ENCODE peak calls at places on chromosomes 7 and 10, in six cellular contexts. Z, L, E, U, I and S are unnamed samples. For H3K36me3 and H3K27me3, the result is how much of the 10 kb centered on the place peaks cover.

GRCh38 chr7:51213618-51214017 is 103.0 kb downstream of the COBL start:
- DNase-seq in Z (no peak), L (no peak), E (no peak), U (no peak), I (no peak), S (no peak)

GRCh38 chr10:106424981-106425380 is 739.5 kb downstream of the SORCS1 start:
- DNase-seq in Z (no peak), L (no peak), E (no peak), U (no peak), I (peak), S (no peak)

GRCh38 chr10:125392140-125392539 is 231.8 kb upstream of the CTBP2 start:
- DNase-seq in Z (no peak), L (no peak), E (no peak), U (no peak), I (no peak), S (no peak)

GRCh38 chr10:113302062-113302461 is 250.8 kb upstream of the HABP2 start:
- DNase-seq in Z (no peak), L (no peak), E (no peak), U (no peak), I (no peak), S (no peak)

GRCh38 chr10:116671274-116671926 is 50.6 kb downstream of the PNLIPRP2 start:
- DNase-seq in Z (no peak), L (no peak), E (no peak), U (no peak), I (peak), S (no peak)

GRCh38 chr7:138304071-138304320 is 156.1 kb upstream of the TRIM24 start:
- DNase-seq in Z (no peak), L (no peak), E (no peak), U (no peak), I (no peak), S (no peak)

GRCh38 chr7:135980665-135981180 is 3.6 kb upstream of the MTPN start:
- DNase-seq in Z (peak), L (peak), E (no peak), U (peak), I (peak), S (no peak)

GRCh38 chr7:117728858-117729257 is 144.4 kb downstream of the CTTNBP2 start:
- DNase-seq in Z (no peak), L (no peak), E (no peak), U (peak), I (no peak), S (no peak)

GRCh38 chr7:18610331-18610948 is 114.9 kb downstream of the HDAC9 start:
- DNase-seq in Z (peak), L (no peak), E (no peak), U (no peak), I (peak), S (no peak)

GRCh38 chr7:137625197-137625596 is 221.6 kb downstream of the DGKI start:
- DNase-seq in Z (no peak), L (no peak), E (no peak), U (no peak), I (no peak), S (no peak)

GRCh38 chr7:157780312-157780711 is 443.5 kb downstream of the DNAJB6 start:
- DNase-seq in Z (no peak), L (no peak), E (no peak), U (no peak), I (no peak), S (no peak)

GRCh38 chr10:99329238-99329890 is at the start of gene CNNM1:
- DNase-seq in Z (no peak), L (no peak), E (peak), U (no peak), I (no peak), S (no peak)

GRCh38 chr10:132539431-132539839 is 1.8 kb downstream of the INPP5A start:
- DNase-seq in Z (no peak), L (no peak), E (peak), U (no peak), I (peak), S (no peak)

GRCh38 chr7:25025218-25025671 is 45.3 kb upstream of the OSBPL3 start:
- DNase-seq in Z (no peak), L (no peak), E (no peak), U (no peak), I (peak), S (peak)
- H3K36me3 ChIP-seq in Z (under half), L (under half), E (under half), U (under half), I (under half), S (under half)

GRCh38 chr10:93913706-93914105 is 19.9 kb downstream of the SLC35G1 start:
- DNase-seq in Z (no peak), L (no peak), E (no peak), U (no peak), I (no peak), S (no peak)

GRCh38 chr10:93911865-93912264 is 18.1 kb downstream of the SLC35G1 start:
- DNase-seq in Z (no peak), L (no peak), E (no peak), U (no peak), I (no peak), S (no peak)

GRCh38 chr10:93916257-93917063 is 22.7 kb downstream of the SLC35G1 start:
- DNase-seq in Z (peak), L (no peak), E (no peak), U (no peak), I (peak), S (no peak)

GRCh38 chr10:93915603-93916002 is 21.8 kb downstream of the SLC35G1 start:
- DNase-seq in Z (no peak), L (no peak), E (no peak), U (no peak), I (no peak), S (no peak)

GRCh38 chr10:93912443-93912842 is 18.7 kb downstream of the SLC35G1 start:
- DNase-seq in Z (no peak), L (no peak), E (no peak), U (no peak), I (no peak), S (no peak)
- H3K4me3 ChIP-seq in Z (no peak), L (no peak), E (no peak), U (no peak), I (no peak), S (no peak)

GRCh38 chr7:1291040-1291689 is 58.5 kb downstream of the UNCX start:
- DNase-seq in Z (no peak), L (no peak), E (no peak), U (no peak), I (no peak), S (peak)
- H3K27me3 ChIP-seq in Z (half or more), L (under half), E (under half), U (under half), I (under half), S (under half)

GRCh38 chr7:78301361-78301760 is 502.8 kb downstream of the PHTF2 start:
- DNase-seq in Z (no peak), L (no peak), E (no peak), U (no peak), I (peak), S (peak)
- H3K36me3 ChIP-seq in Z (under half), L (under half), E (under half), U (under half), I (under half), S (under half)

DNA sequence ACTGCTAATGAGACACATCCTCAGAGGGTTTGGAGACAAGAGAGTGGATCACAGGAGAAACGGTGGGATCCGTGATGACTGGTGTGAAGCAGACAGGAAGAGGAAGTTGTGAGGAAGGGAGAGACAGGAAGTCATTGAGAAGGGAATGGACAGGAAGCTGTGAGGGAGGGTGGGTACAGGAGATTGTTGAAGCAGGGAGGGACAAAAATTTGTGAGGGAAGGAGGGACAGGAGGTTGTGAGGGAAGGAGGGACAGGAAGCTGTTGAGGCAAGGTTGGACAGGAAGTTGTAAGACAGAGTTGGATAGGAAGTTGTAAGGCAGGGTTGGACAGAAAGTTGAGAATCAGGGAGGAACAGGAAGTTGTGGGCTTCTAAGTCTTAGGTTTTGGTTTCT is 115.6 kb downstream of the WDFY4 start:
- DNase-seq in Z (no peak), L (no peak), E (no peak), U (peak), I (no peak), S (no peak)
- H3K4me3 ChIP-seq in Z (no peak), L (no peak), E (no peak), U (no peak), I (no peak), S (no peak)

GRCh38 chr7:148325208-148325607 is 265.4 kb upstream of the C7orf33 start:
- DNase-seq in Z (no peak), L (no peak), E (no peak), U (no peak), I (no peak), S (no peak)

GRCh38 chr7:148318838-148319237 is 271.7 kb upstream of the C7orf33 start:
- DNase-seq in Z (no peak), L (no peak), E (no peak), U (no peak), I (no peak), S (no peak)

GRCh38 chr7:148318092-148318756 is 272.3 kb upstream of the C7orf33 start:
- DNase-seq in Z (no peak), L (no peak), E (no peak), U (no peak), I (no peak), S (no peak)

DNA sequence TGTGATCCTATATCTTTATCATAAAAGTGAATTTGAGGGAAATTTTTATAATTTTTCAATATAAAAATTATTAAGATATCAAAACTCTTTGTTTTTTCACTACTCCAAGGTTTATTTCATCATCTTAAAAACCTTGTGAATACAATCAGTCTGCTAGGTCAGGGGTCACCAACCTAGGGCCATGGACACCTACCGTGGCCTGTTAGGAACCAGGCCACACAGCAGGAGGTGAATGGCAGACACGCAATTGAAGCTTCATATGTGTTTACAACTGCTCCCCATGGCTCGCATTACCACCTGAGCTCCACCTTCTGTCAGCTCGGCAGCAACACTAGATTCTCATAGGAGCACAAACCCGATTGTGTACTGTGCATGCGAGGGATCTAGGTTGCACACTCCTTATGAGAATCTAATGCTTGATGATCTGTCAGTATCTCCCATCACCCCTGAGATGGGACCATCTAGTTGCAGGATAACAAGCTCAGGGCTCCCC is 271.2 kb upstream of the C7orf33 start:
- DNase-seq in Z (no peak), L (no peak), E (no peak), U (no peak), I (no peak), S (no peak)
- H3K27me3 ChIP-seq in Z (under half), L (under half), E (under half), U (under half), I (under half), S (under half)

DNA sequence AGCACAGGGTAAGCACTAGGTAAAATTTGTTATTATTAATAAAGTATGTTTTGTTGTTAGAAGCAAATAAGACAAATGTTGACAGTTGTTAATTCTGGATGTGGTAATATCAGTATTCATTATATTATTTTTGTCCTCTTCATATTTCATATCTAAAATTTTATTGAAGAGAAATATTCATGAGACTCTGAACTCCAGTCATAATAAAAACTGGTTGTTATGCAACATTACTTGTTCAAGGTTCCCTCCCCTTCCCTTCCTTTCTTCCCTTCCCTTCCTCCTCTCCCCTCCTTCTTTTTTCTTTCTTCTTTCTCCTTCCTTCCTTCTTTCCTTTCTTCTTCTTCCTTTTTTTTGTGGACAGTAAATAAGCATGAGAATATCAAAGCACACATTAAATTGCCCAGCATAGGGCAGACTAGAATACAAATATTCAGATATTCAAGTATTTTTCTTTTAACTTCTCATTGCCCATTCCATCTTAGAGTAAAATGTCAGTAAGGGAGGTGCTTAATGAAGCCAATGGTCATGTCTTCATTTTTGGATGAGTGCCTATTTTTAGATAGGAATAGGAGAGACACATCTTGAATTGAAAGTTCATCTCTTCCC is 245.0 kb downstream of the INHBA start:
- DNase-seq in Z (no peak), L (no peak), E (no peak), U (no peak), I (no peak), S (no peak)
- H3K36me3 ChIP-seq in Z (under half), L (under half), E (under half), U (under half), I (under half), S (under half)